ENCODE peak calls at places on chromosome 21, in four cellular contexts. One of them, this sample, is unnamed.

GRCh38 chr21:25506887-25507286 is 100.4 kb downstream of the MRPL39 start:
- DNase-seq in Kasumi-1: no peak
- DNase-seq in activated T-helper 1 cell treated with Interleukin-2 at 50 U/mL for 16 hours: no peak
- DNase-seq in HT-29: peak; percentile 23
- DNase-seq in this sample: no peak

GRCh38 chr21:40511976-40512375 is 335.0 kb downstream of the DSCAM start:
- DNase-seq in activated T-helper 1 cell treated with Interleukin-2 at 50 U/mL for 16 hours: no peak
- DNase-seq in HT-29: no peak
- DNase-seq in Kasumi-1: no peak
- DNase-seq in this sample: no peak

GRCh38 chr21:44750675-44751025 is 39.3 kb upstream of the TSPEAR start:
- DNase-seq in HT-29: no peak
- DNase-seq in activated T-helper 1 cell treated with Interleukin-2 at 50 U/mL for 16 hours: no peak
- DNase-seq in Kasumi-1: no peak
- DNase-seq in this sample: no peak

GRCh38 chr21:45852886-45853400 is 128.6 kb upstream of the COL6A1 start:
- DNase-seq in activated T-helper 1 cell treated with Interleukin-2 at 50 U/mL for 16 hours: no peak
- DNase-seq in HT-29: no peak
- DNase-seq in Kasumi-1: no peak
- DNase-seq in this sample: no peak

GRCh38 chr21:15706686-15707085 is 23.1 kb upstream of the USP25 start:
- DNase-seq in Kasumi-1: peak; percentile 6
- DNase-seq in HT-29: peak; percentile 90
- DNase-seq in activated T-helper 1 cell treated with Interleukin-2 at 50 U/mL for 16 hours: no peak
- DNase-seq in this sample: peak; percentile 58

GRCh38 chr21:38343691-38344090 is 86.9 kb downstream of the KCNJ15 start:
- DNase-seq in activated T-helper 1 cell treated with Interleukin-2 at 50 U/mL for 16 hours: no peak
- DNase-seq in Kasumi-1: no peak
- DNase-seq in HT-29: no peak
- DNase-seq in this sample: peak; percentile 52

GRCh38 chr21:33171584-33172169 is 58.1 kb upstream of the IFNAR2 start:
- DNase-seq in activated T-helper 1 cell treated with Interleukin-2 at 50 U/mL for 16 hours: no peak
- DNase-seq in HT-29: no peak
- DNase-seq in Kasumi-1: no peak
- DNase-seq in this sample: no peak

GRCh38 chr21:44727321-44727720 is 15.9 kb upstream of the TSPEAR start:
- DNase-seq in Kasumi-1: no peak
- DNase-seq in HT-29: no peak
- DNase-seq in activated T-helper 1 cell treated with Interleukin-2 at 50 U/mL for 16 hours: no peak
- DNase-seq in this sample: no peak

GRCh38 chr21:45427331-45428271 is 22.6 kb downstream of the COL18A1 start:
- DNase-seq in activated T-helper 1 cell treated with Interleukin-2 at 50 U/mL for 16 hours: no peak
- DNase-seq in HT-29: peak; percentile 38
- DNase-seq in Kasumi-1: no peak
- DNase-seq in this sample: peak; percentile 78

GRCh38 chr21:33042812-33043211 is 17.1 kb downstream of the OLIG2 start:
- DNase-seq in activated T-helper 1 cell treated with Interleukin-2 at 50 U/mL for 16 hours: no peak
- DNase-seq in Kasumi-1: no peak
- DNase-seq in HT-29: no peak
- DNase-seq in this sample: peak; percentile 24

GRCh38 chr21:16667395-16667794 is 845.4 kb upstream of the CXADR start:
- DNase-seq in HT-29: no peak
- DNase-seq in Kasumi-1: no peak
- DNase-seq in activated T-helper 1 cell treated with Interleukin-2 at 50 U/mL for 16 hours: no peak
- DNase-seq in this sample: no peak

GRCh38 chr21:37615962-37616361 is 249.4 kb downstream of the DYRK1A start:
- DNase-seq in Kasumi-1: no peak
- DNase-seq in activated T-helper 1 cell treated with Interleukin-2 at 50 U/mL for 16 hours: no peak
- DNase-seq in HT-29: no peak
- DNase-seq in this sample: no peak

This sample was measured in Calu3.